ENCODE peak calls at places on chromosome 10, in eight cellular contexts. R is lower lobe of right lung; C is activated T-helper 1 cell treated with Interleukin-2 at 50 U/mL for 16 hours; X is KBM-7; T is stimulated activated CD4-positive, alpha-beta T cell treated with anti-CD3 and anti-CD28 coated beads, Interleukin-1b, Interleukin-23, amount 100 ng/mL, for 48 hours; P is nucleus accumbens; S is right lobe of liver; Z is non-pigmented ciliary epithelial cell. Y is an unnamed sample.

GRCh38 chr10:79356104-79356503 is 8.8 kb downstream of the PPIF start:
- DNase-seq in R (no peak), C (no peak), X (peak; percentile 75), T (no peak), P (no peak), S (no peak), Z (no peak), Y (no peak)

GRCh38 chr10:712575-712974 is 23.1 kb upstream of the DIP2C start:
- DNase-seq in R (no peak), C (no peak), X (no peak), T (no peak), P (no peak), S (no peak), Z (no peak), Y (no peak)

GRCh38 chr10:114402871-114403544 is 1.3 kb downstream of the AFAP1L2 start:
- DNase-seq in R (no peak), C (no peak), X (no peak), T (no peak), P (no peak), S (no peak), Z (no peak), Y (peak; percentile 54)

GRCh38 chr10:28250782-28251181 is 52.1 kb downstream of the MPP7 start:
- DNase-seq in R (no peak), C (no peak), X (peak; percentile 8), T (no peak), P (no peak), S (no peak), Z (no peak), Y (peak; percentile 35)

GRCh38 chr10:78634389-78634815 is 434.4 kb upstream of the ZMIZ1 start:
- DNase-seq in R (no peak), C (no peak), X (no peak), T (no peak), P (no peak), S (no peak), Z (no peak), Y (peak; percentile 35)

GRCh38 chr10:32111585-32111984 is 55.4 kb upstream of the KIF5B start:
- DNase-seq in R (no peak), C (no peak), X (no peak), T (no peak), P (no peak), S (no peak), Z (no peak), Y (no peak)

GRCh38 chr10:77846718-77847311 is 79.7 kb downstream of the DLG5 start:
- DNase-seq in R (peak; percentile 77), C (peak; percentile 24), X (peak; percentile 76), T (peak; percentile 62), P (peak; percentile 31), S (peak; percentile 80), Z (no peak), Y (peak; percentile 66)

GRCh38 chr10:74292871-74293427 is 141.9 kb downstream of the ADK start:
- DNase-seq in R (no peak), C (no peak), X (peak; percentile 17), T (no peak), P (no peak), S (no peak), Z (no peak), Y (peak; percentile 64)

GRCh38 chr10:36700123-36700522 is 425.3 kb upstream of the ANKRD30A start:
- DNase-seq in R (no peak), C (no peak), X (no peak), T (no peak), P (no peak), S (no peak), Z (no peak), Y (no peak)

GRCh38 chr10:77381750-77382149 is 255.9 kb downstream of the KCNMA1 start:
- DNase-seq in R (no peak), C (no peak), X (no peak), T (no peak), P (no peak), S (no peak), Z (no peak), Y (no peak)